ENCODE peak calls at places on chromosomes 7 and 10, in seven cellular contexts. One of them, this sample, is unnamed.
A peak's percentile ranks its signal among the peaks of the same experiment; 100 is the strongest.

GRCh38 chr7:134694299-134694698 is 47.6 kb downstream of the BPGM start:
- DNase-seq in activated T-cell treated with anti-CD3 and anti-CD28 coated beads for 1 hour: no peak
- DNase-seq in cardiac fibroblast: no peak
- DNase-seq in MM.1S: no peak
- DNase-seq in midbrain: no peak
- DNase-seq in fibroblast of pulmonary artery: no peak
- DNase-seq in astrocyte of the spinal cord: no peak
- DNase-seq in this sample: no peak

GRCh38 chr10:86668297-86669165 is at the start of gene LDB3:
- DNase-seq in MM.1S: no peak
- DNase-seq in fibroblast of pulmonary artery: peak; percentile 30
- DNase-seq in midbrain: no peak
- DNase-seq in astrocyte of the spinal cord: peak; percentile 65
- DNase-seq in activated T-cell treated with anti-CD3 and anti-CD28 coated beads for 1 hour: no peak
- DNase-seq in cardiac fibroblast: peak; percentile 29
- DNase-seq in this sample: peak; percentile 12

GRCh38 chr10:9315292-9315691 is 1260.8 kb downstream of the GATA3 start:
- DNase-seq in activated T-cell treated with anti-CD3 and anti-CD28 coated beads for 1 hour: no peak
- DNase-seq in fibroblast of pulmonary artery: no peak
- DNase-seq in midbrain: no peak
- DNase-seq in astrocyte of the spinal cord: no peak
- DNase-seq in cardiac fibroblast: no peak
- DNase-seq in MM.1S: no peak
- DNase-seq in this sample: no peak

GRCh38 chr10:96890172-96890513 is 58.0 kb downstream of the LCOR start:
- DNase-seq in cardiac fibroblast: no peak
- DNase-seq in astrocyte of the spinal cord: no peak
- DNase-seq in activated T-cell treated with anti-CD3 and anti-CD28 coated beads for 1 hour: no peak
- DNase-seq in fibroblast of pulmonary artery: no peak
- DNase-seq in midbrain: no peak
- DNase-seq in MM.1S: no peak
- DNase-seq in this sample: no peak

GRCh38 chr7:75639071-75639892 is 99.5 kb downstream of the HIP1 start:
- DNase-seq in activated T-cell treated with anti-CD3 and anti-CD28 coated beads for 1 hour: peak; percentile 13
- DNase-seq in cardiac fibroblast: peak; percentile 59
- DNase-seq in MM.1S: no peak
- DNase-seq in midbrain: peak; percentile 61
- DNase-seq in fibroblast of pulmonary artery: peak; percentile 47
- DNase-seq in astrocyte of the spinal cord: peak; percentile 38
- DNase-seq in this sample: peak; percentile 22

GRCh38 chr7:42502022-42502421 is 265.0 kb upstream of the GLI3 start:
- DNase-seq in activated T-cell treated with anti-CD3 and anti-CD28 coated beads for 1 hour: no peak
- DNase-seq in MM.1S: no peak
- DNase-seq in fibroblast of pulmonary artery: peak; percentile 34
- DNase-seq in cardiac fibroblast: no peak
- DNase-seq in midbrain: no peak
- DNase-seq in astrocyte of the spinal cord: no peak
- DNase-seq in this sample: no peak

GRCh38 chr7:12102101-12102500 is 109.0 kb upstream of the TMEM106B start:
- DNase-seq in midbrain: no peak
- DNase-seq in activated T-cell treated with anti-CD3 and anti-CD28 coated beads for 1 hour: no peak
- DNase-seq in astrocyte of the spinal cord: no peak
- DNase-seq in MM.1S: no peak
- DNase-seq in fibroblast of pulmonary artery: no peak
- DNase-seq in cardiac fibroblast: no peak
- DNase-seq in this sample: no peak

GRCh38 chr7:898855-899681 is 22.7 kb downstream of the GET4 start:
- DNase-seq in astrocyte of the spinal cord: no peak
- DNase-seq in midbrain: no peak
- DNase-seq in MM.1S: no peak
- DNase-seq in fibroblast of pulmonary artery: no peak
- DNase-seq in cardiac fibroblast: no peak
- DNase-seq in activated T-cell treated with anti-CD3 and anti-CD28 coated beads for 1 hour: no peak
- DNase-seq in this sample: no peak

GRCh38 chr10:5461914-5462840 is 37.2 kb downstream of the CALML5 start:
- DNase-seq in astrocyte of the spinal cord: no peak
- DNase-seq in fibroblast of pulmonary artery: peak; percentile 23
- DNase-seq in activated T-cell treated with anti-CD3 and anti-CD28 coated beads for 1 hour: no peak
- DNase-seq in MM.1S: no peak
- DNase-seq in cardiac fibroblast: peak; percentile 41
- DNase-seq in midbrain: no peak
- DNase-seq in this sample: no peak